ENCODE peak calls at places on chromosomes 12 and 14, in eight cellular contexts. One of them, this sample, is unnamed. For H3K27me3 and H3K4me1, the result is how much of the 10 kb centered on the place peaks cover.

GRCh38 chr12:115838952-115839351 is 438.5 kb downstream of the MED13L start:
- DNase-seq in CD8-positive, alpha-beta memory T cell: no peak
- DNase-seq in uterus: no peak
- DNase-seq in right lobe of liver: no peak
- DNase-seq in tibial artery: no peak
- DNase-seq in neuronal stem cell: no peak
- DNase-seq in gastrocnemius medialis: no peak
- DNase-seq in transverse colon: no peak
- DNase-seq in this sample: no peak

GRCh38 chr12:60169904-60170303 is 574.1 kb downstream of the SLC16A7 start:
- DNase-seq in gastrocnemius medialis: no peak
- DNase-seq in right lobe of liver: no peak
- DNase-seq in transverse colon: no peak
- DNase-seq in tibial artery: no peak
- DNase-seq in CD8-positive, alpha-beta memory T cell: no peak
- DNase-seq in uterus: no peak
- DNase-seq in neuronal stem cell: no peak
- DNase-seq in this sample: no peak

GRCh38 chr12:75479963-75480461 is 543 bp upstream of the GLIPR1 start:
- DNase-seq in tibial artery: no peak
- DNase-seq in neuronal stem cell: no peak
- DNase-seq in transverse colon: no peak
- DNase-seq in uterus: no peak
- DNase-seq in gastrocnemius medialis: no peak
- DNase-seq in CD8-positive, alpha-beta memory T cell: no peak
- DNase-seq in right lobe of liver: no peak
- DNase-seq in this sample: no peak

GRCh38 chr14:104515059-104515810 is 64.3 kb upstream of the C14orf180 start:
- DNase-seq in tibial artery: no peak
- DNase-seq in neuronal stem cell: no peak
- DNase-seq in transverse colon: no peak
- DNase-seq in uterus: no peak
- DNase-seq in gastrocnemius medialis: no peak
- DNase-seq in right lobe of liver: no peak
- DNase-seq in CD8-positive, alpha-beta memory T cell: no peak
- DNase-seq in this sample: peak

GRCh38 chr12:44446181-44446580 is 429.9 kb downstream of the NELL2 start:
- DNase-seq in uterus: no peak
- DNase-seq in gastrocnemius medialis: no peak
- DNase-seq in transverse colon: no peak
- DNase-seq in CD8-positive, alpha-beta memory T cell: no peak
- DNase-seq in tibial artery: no peak
- DNase-seq in right lobe of liver: no peak
- DNase-seq in neuronal stem cell: no peak
- DNase-seq in this sample: no peak

GRCh38 chr12:31507966-31508365 is 83.0 kb downstream of the DENND5B start:
- DNase-seq in right lobe of liver: no peak
- DNase-seq in transverse colon: no peak
- DNase-seq in CD8-positive, alpha-beta memory T cell: no peak
- DNase-seq in neuronal stem cell: no peak
- DNase-seq in tibial artery: no peak
- DNase-seq in gastrocnemius medialis: no peak
- DNase-seq in uterus: no peak
- DNase-seq in this sample: no peak

GRCh38 chr12:100450726-100451125 is 22.9 kb upstream of the NR1H4 start:
- DNase-seq in transverse colon: no peak
- DNase-seq in gastrocnemius medialis: no peak
- DNase-seq in uterus: no peak
- DNase-seq in neuronal stem cell: no peak
- DNase-seq in right lobe of liver: no peak
- DNase-seq in tibial artery: no peak
- DNase-seq in CD8-positive, alpha-beta memory T cell: no peak
- DNase-seq in this sample: no peak

GRCh38 chr12:1189163-1189562 is 198.1 kb downstream of the ERC1 start:
- DNase-seq in transverse colon: no peak
- DNase-seq in uterus: no peak
- DNase-seq in tibial artery: no peak
- DNase-seq in CD8-positive, alpha-beta memory T cell: no peak
- DNase-seq in right lobe of liver: no peak
- DNase-seq in gastrocnemius medialis: no peak
- DNase-seq in neuronal stem cell: no peak
- DNase-seq in this sample: no peak

GRCh38 chr12:5456906-5457305 is 25.0 kb downstream of the NTF3 start:
- DNase-seq in gastrocnemius medialis: no peak
- DNase-seq in neuronal stem cell: no peak
- DNase-seq in uterus: no peak
- DNase-seq in transverse colon: no peak
- DNase-seq in right lobe of liver: no peak
- DNase-seq in tibial artery: peak
- DNase-seq in CD8-positive, alpha-beta memory T cell: no peak
- DNase-seq in this sample: no peak

DNA sequence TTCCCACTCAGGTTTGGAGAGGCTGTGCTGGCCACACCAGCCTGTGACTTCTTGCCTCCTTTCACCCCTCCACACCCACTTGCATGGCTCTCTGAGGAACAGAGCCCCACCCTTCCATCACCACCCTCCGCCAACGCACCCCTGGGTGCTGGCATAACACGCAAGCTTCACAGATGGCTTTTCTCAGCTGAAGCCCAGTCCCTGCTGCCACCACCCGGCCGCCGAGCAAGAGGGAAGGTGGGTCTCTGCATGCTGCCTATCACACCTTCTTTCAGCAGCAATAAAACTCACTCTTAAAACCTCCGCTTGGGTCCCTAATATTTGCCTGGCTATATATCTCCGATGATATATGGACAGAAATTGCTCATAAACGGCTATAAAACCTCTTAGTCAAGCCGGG is 41.6 kb downstream of the SMUG1 start:
- DNase-seq in gastrocnemius medialis: no peak
- DNase-seq in right lobe of liver: no peak
- DNase-seq in neuronal stem cell: no peak
- DNase-seq in CD8-positive, alpha-beta memory T cell: no peak
- DNase-seq in tibial artery: peak
- DNase-seq in transverse colon: no peak
- DNase-seq in uterus: no peak
- DNase-seq in this sample: no peak
- H3K27me3 ChIP-seq in gastrocnemius medialis: under half
- H3K27me3 ChIP-seq in right lobe of liver: under half
- H3K27me3 ChIP-seq in neuronal stem cell: under half
- H3K27me3 ChIP-seq in CD8-positive, alpha-beta memory T cell: under half
- H3K27me3 ChIP-seq in tibial artery: under half
- H3K27me3 ChIP-seq in transverse colon: under half
- H3K27me3 ChIP-seq in uterus: under half
- H3K27me3 ChIP-seq in this sample: under half

DNA sequence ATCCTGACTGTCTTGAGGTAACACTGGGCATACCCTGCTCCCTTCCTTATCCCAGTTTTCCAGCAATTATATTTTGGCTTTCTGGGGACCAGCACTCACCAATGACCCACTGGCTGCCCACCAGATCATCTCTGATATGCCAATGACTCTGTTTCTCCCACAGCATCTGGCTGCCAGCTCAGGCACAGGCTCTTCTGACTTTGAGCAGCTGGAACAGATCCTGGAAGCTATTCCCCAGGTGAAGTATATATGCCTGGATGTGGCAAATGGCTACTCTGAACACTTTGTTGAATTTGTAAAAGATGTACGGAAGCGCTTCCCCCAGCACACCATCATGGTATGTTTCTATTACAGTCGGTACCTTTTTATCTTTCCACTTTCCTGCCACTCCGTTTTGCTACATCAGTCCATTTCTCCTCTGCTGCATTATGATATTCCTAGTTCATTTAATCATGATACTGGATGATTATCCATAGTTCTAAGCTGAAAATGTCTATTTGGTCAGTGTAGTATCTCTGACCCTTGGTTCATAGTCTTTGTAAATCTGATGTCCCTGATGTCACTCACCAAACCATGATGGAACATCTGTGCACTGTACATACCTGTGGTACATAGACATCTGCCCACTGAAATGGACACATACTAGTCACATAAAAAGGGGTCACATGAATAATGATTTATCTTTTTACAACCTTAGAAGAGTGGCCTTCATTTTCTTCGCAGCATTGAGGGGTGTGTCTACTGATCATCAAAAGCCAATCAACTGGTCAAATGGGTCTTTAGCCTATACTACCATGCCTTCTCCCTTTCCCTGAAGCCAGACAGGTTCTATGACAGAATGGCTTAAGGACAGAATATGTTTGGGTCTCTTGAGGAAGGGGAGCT is 3.3 kb downstream of the GMPR2 start:
- DNase-seq in right lobe of liver: peak
- DNase-seq in neuronal stem cell: no peak
- DNase-seq in tibial artery: peak
- DNase-seq in uterus: no peak
- DNase-seq in gastrocnemius medialis: no peak
- DNase-seq in transverse colon: no peak
- DNase-seq in CD8-positive, alpha-beta memory T cell: no peak
- DNase-seq in this sample: no peak
- H3K4me1 ChIP-seq in right lobe of liver: under half
- H3K4me1 ChIP-seq in neuronal stem cell: under half
- H3K4me1 ChIP-seq in tibial artery: half or more
- H3K4me1 ChIP-seq in uterus: under half
- H3K4me1 ChIP-seq in gastrocnemius medialis: half or more
- H3K4me1 ChIP-seq in transverse colon: under half
- H3K4me1 ChIP-seq in CD8-positive, alpha-beta memory T cell: half or more
- H3K4me1 ChIP-seq in this sample: under half

GRCh38 chr14:101944451-101944850 is 19.9 kb upstream of the DYNC1H1 start:
- DNase-seq in CD8-positive, alpha-beta memory T cell: no peak
- DNase-seq in right lobe of liver: no peak
- DNase-seq in transverse colon: no peak
- DNase-seq in neuronal stem cell: no peak
- DNase-seq in gastrocnemius medialis: no peak
- DNase-seq in uterus: no peak
- DNase-seq in tibial artery: no peak
- DNase-seq in this sample: no peak
- H3K27me3 ChIP-seq in CD8-positive, alpha-beta memory T cell: under half
- H3K27me3 ChIP-seq in right lobe of liver: under half
- H3K27me3 ChIP-seq in transverse colon: under half
- H3K27me3 ChIP-seq in neuronal stem cell: under half
- H3K27me3 ChIP-seq in gastrocnemius medialis: under half
- H3K27me3 ChIP-seq in uterus: under half
- H3K27me3 ChIP-seq in tibial artery: under half
- H3K27me3 ChIP-seq in this sample: under half

DNA sequence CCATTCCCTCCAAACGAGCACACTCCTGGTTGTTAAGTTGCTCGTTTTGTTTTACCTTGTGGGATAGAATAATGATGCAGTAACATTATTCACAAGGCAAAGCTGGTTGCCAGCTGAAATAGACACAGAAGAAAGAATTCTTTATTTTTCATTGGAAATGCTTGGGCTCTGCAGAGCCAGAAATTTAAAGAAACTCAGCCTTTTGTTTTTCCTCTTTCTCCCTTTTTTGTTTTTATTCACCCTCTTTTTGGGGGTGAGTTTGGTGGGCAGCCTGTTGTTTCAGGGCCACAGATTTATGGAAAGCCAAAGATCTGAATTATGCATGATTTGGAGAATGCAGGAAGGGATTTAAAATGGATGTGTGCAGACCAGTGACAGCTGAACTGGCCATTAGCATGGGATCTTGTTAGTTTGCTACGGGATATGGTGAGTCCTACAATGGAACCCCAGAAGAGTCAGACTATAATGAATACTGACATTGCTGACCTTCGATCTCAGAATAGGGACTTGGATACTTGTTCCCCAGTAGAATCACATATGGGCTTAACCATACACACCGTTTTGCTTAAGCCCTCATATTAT is 7.6 kb upstream of the ATXN2 start:
- DNase-seq in tibial artery: no peak
- DNase-seq in neuronal stem cell: no peak
- DNase-seq in right lobe of liver: no peak
- DNase-seq in gastrocnemius medialis: no peak
- DNase-seq in uterus: no peak
- DNase-seq in CD8-positive, alpha-beta memory T cell: no peak
- DNase-seq in transverse colon: no peak
- DNase-seq in this sample: no peak
- H3K4me1 ChIP-seq in tibial artery: under half
- H3K4me1 ChIP-seq in neuronal stem cell: under half
- H3K4me1 ChIP-seq in right lobe of liver: under half
- H3K4me1 ChIP-seq in gastrocnemius medialis: under half
- H3K4me1 ChIP-seq in uterus: under half
- H3K4me1 ChIP-seq in CD8-positive, alpha-beta memory T cell: under half
- H3K4me1 ChIP-seq in transverse colon: under half
- H3K4me1 ChIP-seq in this sample: under half

DNA sequence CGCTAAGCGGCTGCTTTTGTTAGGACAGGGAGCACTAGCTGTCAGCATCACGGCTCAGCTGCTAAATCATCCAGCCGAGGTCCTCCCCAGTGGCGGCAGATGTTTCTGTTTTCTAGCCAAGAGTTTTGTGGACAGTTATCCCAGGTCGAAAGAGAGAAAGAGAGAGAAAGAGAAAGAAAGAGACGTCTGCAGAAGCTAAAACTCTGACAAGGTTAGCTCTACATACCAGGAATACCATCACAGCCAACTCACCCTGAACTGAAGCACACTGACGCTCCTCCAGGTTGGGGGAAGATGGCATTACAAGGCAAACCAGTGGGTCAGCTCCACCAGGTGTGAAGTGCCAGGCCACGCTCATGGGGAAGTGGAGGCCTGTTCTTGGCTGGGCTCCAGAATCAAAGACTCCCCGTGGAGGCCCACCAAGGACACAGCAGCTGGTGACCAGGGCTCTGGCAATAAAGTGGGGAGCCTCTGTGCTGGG is 64.9 kb upstream of the DICER1 start:
- DNase-seq in neuronal stem cell: no peak
- DNase-seq in uterus: peak
- DNase-seq in CD8-positive, alpha-beta memory T cell: no peak
- DNase-seq in gastrocnemius medialis: peak
- DNase-seq in right lobe of liver: no peak
- DNase-seq in tibial artery: no peak
- DNase-seq in transverse colon: no peak
- DNase-seq in this sample: no peak
- H3K27me3 ChIP-seq in neuronal stem cell: under half
- H3K27me3 ChIP-seq in uterus: under half
- H3K27me3 ChIP-seq in CD8-positive, alpha-beta memory T cell: under half
- H3K27me3 ChIP-seq in gastrocnemius medialis: under half
- H3K27me3 ChIP-seq in right lobe of liver: under half
- H3K27me3 ChIP-seq in tibial artery: under half
- H3K27me3 ChIP-seq in transverse colon: under half
- H3K27me3 ChIP-seq in this sample: under half

This sample was measured in right atrium auricular region.